ENCODE peak calls at places on chromosomes 6 and 20, in nine cellular contexts. One of them, this sample, is unnamed.

GRCh38 chr20:61762208-61762710 is 303.4 kb downstream of the TAF4 start:
- DNase-seq in fibroblast of pulmonary artery: no peak
- DNase-seq in GM06990: no peak
- DNase-seq in A549: no peak
- DNase-seq in astrocyte of the spinal cord: no peak
- DNase-seq in esophagus muscularis mucosa: no peak
- DNase-seq in epithelial cell of esophagus: no peak
- DNase-seq in NB4: no peak
- DNase-seq in suprapubic skin: peak
- DNase-seq in this sample: peak

GRCh38 chr20:61963149-61963548 is 102.5 kb downstream of the TAF4 start:
- DNase-seq in fibroblast of pulmonary artery: no peak
- DNase-seq in GM06990: no peak
- DNase-seq in A549: no peak
- DNase-seq in astrocyte of the spinal cord: no peak
- DNase-seq in esophagus muscularis mucosa: no peak
- DNase-seq in epithelial cell of esophagus: no peak
- DNase-seq in NB4: no peak
- DNase-seq in suprapubic skin: no peak
- DNase-seq in this sample: no peak

GRCh38 chr6:79048611-79049010 is 29.4 kb downstream of the PHIP start:
- DNase-seq in fibroblast of pulmonary artery: peak
- DNase-seq in GM06990: no peak
- DNase-seq in A549: peak
- DNase-seq in astrocyte of the spinal cord: peak
- DNase-seq in esophagus muscularis mucosa: no peak
- DNase-seq in epithelial cell of esophagus: peak
- DNase-seq in NB4: peak
- DNase-seq in suprapubic skin: no peak
- DNase-seq in this sample: peak

GRCh38 chr6:87472525-87473418 is at the start of gene SLC35A1:
- DNase-seq in fibroblast of pulmonary artery: peak
- DNase-seq in GM06990: peak
- DNase-seq in A549: peak
- DNase-seq in astrocyte of the spinal cord: peak
- DNase-seq in esophagus muscularis mucosa: peak
- DNase-seq in epithelial cell of esophagus: peak
- DNase-seq in NB4: peak
- DNase-seq in suprapubic skin: peak
- DNase-seq in this sample: peak

GRCh38 chr20:38196016-38196415 is 30.9 kb upstream of the TGM2 start:
- DNase-seq in fibroblast of pulmonary artery: no peak
- DNase-seq in GM06990: no peak
- DNase-seq in A549: no peak
- DNase-seq in astrocyte of the spinal cord: no peak
- DNase-seq in esophagus muscularis mucosa: no peak
- DNase-seq in epithelial cell of esophagus: no peak
- DNase-seq in NB4: no peak
- DNase-seq in suprapubic skin: no peak
- DNase-seq in this sample: no peak

GRCh38 chr6:62999796-63000195 is 211.5 kb upstream of the FKBP1C start:
- DNase-seq in fibroblast of pulmonary artery: no peak
- DNase-seq in GM06990: no peak
- DNase-seq in A549: no peak
- DNase-seq in astrocyte of the spinal cord: no peak
- DNase-seq in esophagus muscularis mucosa: no peak
- DNase-seq in epithelial cell of esophagus: peak
- DNase-seq in NB4: no peak
- DNase-seq in suprapubic skin: no peak
- DNase-seq in this sample: no peak

GRCh38 chr6:89069536-89070163 is 10.9 kb upstream of the PNRC1 start:
- DNase-seq in fibroblast of pulmonary artery: no peak
- DNase-seq in GM06990: no peak
- DNase-seq in A549: no peak
- DNase-seq in astrocyte of the spinal cord: no peak
- DNase-seq in esophagus muscularis mucosa: no peak
- DNase-seq in epithelial cell of esophagus: no peak
- DNase-seq in NB4: no peak
- DNase-seq in suprapubic skin: no peak
- DNase-seq in this sample: no peak

GRCh38 chr6:624979-625378 is 31.9 kb downstream of the HUS1B start:
- DNase-seq in fibroblast of pulmonary artery: peak
- DNase-seq in GM06990: no peak
- DNase-seq in A549: peak
- DNase-seq in astrocyte of the spinal cord: peak
- DNase-seq in esophagus muscularis mucosa: no peak
- DNase-seq in epithelial cell of esophagus: no peak
- DNase-seq in NB4: peak
- DNase-seq in suprapubic skin: no peak
- DNase-seq in this sample: peak

GRCh38 chr6:159977242-159978214 is 8.6 kb downstream of the IGF2R start:
- DNase-seq in fibroblast of pulmonary artery: peak
- DNase-seq in GM06990: no peak
- DNase-seq in A549: no peak
- DNase-seq in astrocyte of the spinal cord: peak
- DNase-seq in esophagus muscularis mucosa: no peak
- DNase-seq in epithelial cell of esophagus: no peak
- DNase-seq in NB4: no peak
- DNase-seq in suprapubic skin: no peak
- DNase-seq in this sample: peak

GRCh38 chr20:50339196-50339901 is 148.7 kb downstream of the CEBPB start:
- DNase-seq in fibroblast of pulmonary artery: peak
- DNase-seq in GM06990: peak
- DNase-seq in A549: no peak
- DNase-seq in astrocyte of the spinal cord: peak
- DNase-seq in esophagus muscularis mucosa: no peak
- DNase-seq in epithelial cell of esophagus: peak
- DNase-seq in NB4: no peak
- DNase-seq in suprapubic skin: no peak
- DNase-seq in this sample: peak

GRCh38 chr6:143396497-143397228 is 53.8 kb downstream of the ADAT2 start:
- DNase-seq in fibroblast of pulmonary artery: peak
- DNase-seq in GM06990: no peak
- DNase-seq in A549: peak
- DNase-seq in astrocyte of the spinal cord: peak
- DNase-seq in esophagus muscularis mucosa: no peak
- DNase-seq in epithelial cell of esophagus: peak
- DNase-seq in NB4: no peak
- DNase-seq in suprapubic skin: no peak
- DNase-seq in this sample: no peak

GRCh38 chr20:19750207-19750606 is 7.9 kb upstream of the RIN2 start:
- DNase-seq in fibroblast of pulmonary artery: no peak
- DNase-seq in GM06990: no peak
- DNase-seq in A549: no peak
- DNase-seq in astrocyte of the spinal cord: no peak
- DNase-seq in esophagus muscularis mucosa: no peak
- DNase-seq in epithelial cell of esophagus: peak
- DNase-seq in NB4: peak
- DNase-seq in suprapubic skin: no peak
- DNase-seq in this sample: no peak

GRCh38 chr20:34834459-34834893 is 9.0 kb upstream of the NCOA6 start:
- DNase-seq in fibroblast of pulmonary artery: peak
- DNase-seq in GM06990: no peak
- DNase-seq in A549: peak
- DNase-seq in astrocyte of the spinal cord: peak
- DNase-seq in esophagus muscularis mucosa: no peak
- DNase-seq in epithelial cell of esophagus: peak
- DNase-seq in NB4: peak
- DNase-seq in suprapubic skin: no peak
- DNase-seq in this sample: peak

DNA sequence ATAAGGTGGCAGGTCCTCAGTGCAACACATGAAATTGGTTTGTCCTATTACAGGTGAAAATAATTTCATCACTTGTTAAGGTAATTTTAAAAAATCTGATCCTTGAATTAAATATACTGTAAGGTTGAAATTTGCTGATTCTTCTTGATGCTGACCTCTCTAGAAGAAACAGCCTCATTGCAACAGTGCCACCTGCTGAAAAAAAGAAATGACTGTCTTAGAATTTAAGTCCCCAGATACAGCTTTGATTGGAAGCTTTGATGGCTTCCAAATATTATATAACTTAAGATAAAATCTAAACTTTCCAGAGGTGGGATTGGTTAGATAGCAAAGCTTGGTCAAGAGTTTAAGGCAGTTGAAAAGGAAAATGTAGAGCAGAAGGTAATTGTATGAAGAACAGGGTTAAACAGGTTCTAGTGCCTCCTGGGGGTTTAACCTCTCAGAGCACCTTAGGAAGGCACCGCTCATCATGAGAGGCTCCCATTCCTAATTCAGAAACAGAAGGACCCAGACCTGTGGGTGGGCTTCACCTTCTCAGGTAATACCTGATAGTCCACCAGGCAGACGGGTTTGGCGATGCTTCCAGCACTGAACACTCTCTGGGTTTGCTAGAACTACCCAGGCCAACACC is 401.0 kb downstream of the PAX1 start:
- DNase-seq in fibroblast of pulmonary artery: peak
- DNase-seq in GM06990: no peak
- DNase-seq in A549: peak
- DNase-seq in astrocyte of the spinal cord: peak
- DNase-seq in esophagus muscularis mucosa: no peak
- DNase-seq in epithelial cell of esophagus: peak
- DNase-seq in NB4: peak
- DNase-seq in suprapubic skin: no peak
- DNase-seq in this sample: peak
- TF ChIP-seq CTCF in fibroblast of pulmonary artery: no peak
- TF ChIP-seq CTCF in GM06990: peak
- TF ChIP-seq CTCF in A549: peak
- TF ChIP-seq CTCF in astrocyte of the spinal cord: peak
- TF ChIP-seq CTCF in esophagus muscularis mucosa: no peak
- TF ChIP-seq CTCF in epithelial cell of esophagus: peak
- TF ChIP-seq CTCF in NB4: peak
- TF ChIP-seq CTCF in suprapubic skin: no peak
- TF ChIP-seq CTCF in this sample: peak

DNA sequence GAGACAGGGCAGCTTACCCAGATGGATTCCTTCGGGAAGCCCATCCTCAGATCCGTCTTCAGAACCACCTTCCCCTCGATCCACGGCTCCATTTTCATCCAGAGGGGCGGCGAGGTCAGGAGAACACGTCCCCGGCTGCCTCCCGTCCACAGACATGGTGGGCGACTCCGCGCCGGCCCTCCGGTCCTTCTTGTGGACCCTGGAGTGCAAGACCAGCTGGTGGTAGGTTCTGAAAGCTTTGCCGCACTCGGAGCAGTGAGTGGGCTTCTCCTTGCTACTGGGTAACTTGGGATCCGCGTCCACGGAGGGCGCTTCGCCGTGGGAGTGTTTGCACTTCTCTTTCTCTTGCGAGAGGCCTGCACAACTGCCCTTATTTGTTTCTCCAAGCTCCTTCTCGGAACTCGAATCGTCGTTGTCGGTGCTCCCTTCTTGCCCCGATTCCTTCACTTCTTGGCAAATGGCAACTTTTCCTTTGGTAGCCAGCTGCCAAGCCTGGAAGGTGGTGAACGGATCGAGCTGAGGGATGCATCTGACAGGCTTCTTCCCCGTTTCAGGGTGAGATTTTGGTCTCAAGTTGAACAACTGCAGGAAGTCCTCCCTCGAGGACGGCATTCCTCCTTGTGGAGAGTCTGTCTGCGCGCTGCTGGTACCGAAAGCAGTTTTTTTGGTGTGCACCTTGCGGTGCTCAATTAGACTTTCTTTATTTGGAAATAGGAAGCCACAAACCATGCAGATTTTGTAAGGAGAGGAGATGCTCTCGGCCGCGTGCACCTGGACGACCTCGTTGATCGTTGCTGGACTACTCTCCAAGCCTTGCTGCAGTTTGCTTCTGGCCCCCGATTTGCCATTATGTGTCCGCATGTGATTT is 12.0 kb downstream of the ZNF217 start:
- DNase-seq in fibroblast of pulmonary artery: no peak
- DNase-seq in GM06990: peak
- DNase-seq in A549: no peak
- DNase-seq in astrocyte of the spinal cord: no peak
- DNase-seq in esophagus muscularis mucosa: no peak
- DNase-seq in epithelial cell of esophagus: no peak
- DNase-seq in NB4: peak
- DNase-seq in suprapubic skin: no peak
- DNase-seq in this sample: no peak
- H3K4me3 ChIP-seq in fibroblast of pulmonary artery: no peak
- H3K4me3 ChIP-seq in GM06990: peak
- H3K4me3 ChIP-seq in A549: no peak
- H3K4me3 ChIP-seq in astrocyte of the spinal cord: no peak
- H3K4me3 ChIP-seq in esophagus muscularis mucosa: no peak
- H3K4me3 ChIP-seq in epithelial cell of esophagus: no peak
- H3K4me3 ChIP-seq in NB4: no peak
- H3K4me3 ChIP-seq in suprapubic skin: peak
- H3K4me3 ChIP-seq in this sample: no peak

GRCh38 chr20:54126809-54127655 is 46.8 kb downstream of the CYP24A1 start:
- DNase-seq in fibroblast of pulmonary artery: no peak
- DNase-seq in GM06990: no peak
- DNase-seq in A549: peak
- DNase-seq in astrocyte of the spinal cord: no peak
- DNase-seq in esophagus muscularis mucosa: no peak
- DNase-seq in epithelial cell of esophagus: peak
- DNase-seq in NB4: no peak
- DNase-seq in suprapubic skin: no peak
- DNase-seq in this sample: no peak
- TF ChIP-seq CTCF in fibroblast of pulmonary artery: no peak
- TF ChIP-seq CTCF in GM06990: no peak
- TF ChIP-seq CTCF in A549: no peak
- TF ChIP-seq CTCF in astrocyte of the spinal cord: no peak
- TF ChIP-seq CTCF in esophagus muscularis mucosa: no peak
- TF ChIP-seq CTCF in epithelial cell of esophagus: no peak
- TF ChIP-seq CTCF in NB4: no peak
- TF ChIP-seq CTCF in suprapubic skin: no peak
- TF ChIP-seq CTCF in this sample: no peak

GRCh38 chr6:119210596-119210995 is 132.1 kb upstream of the FAM184A start:
- DNase-seq in fibroblast of pulmonary artery: no peak
- DNase-seq in GM06990: no peak
- DNase-seq in A549: no peak
- DNase-seq in astrocyte of the spinal cord: no peak
- DNase-seq in esophagus muscularis mucosa: no peak
- DNase-seq in epithelial cell of esophagus: no peak
- DNase-seq in NB4: no peak
- DNase-seq in suprapubic skin: no peak
- DNase-seq in this sample: no peak

GRCh38 chr6:119205911-119206617 is 127.6 kb upstream of the FAM184A start:
- DNase-seq in fibroblast of pulmonary artery: no peak
- DNase-seq in GM06990: peak
- DNase-seq in A549: no peak
- DNase-seq in astrocyte of the spinal cord: no peak
- DNase-seq in esophagus muscularis mucosa: no peak
- DNase-seq in epithelial cell of esophagus: no peak
- DNase-seq in NB4: no peak
- DNase-seq in suprapubic skin: no peak
- DNase-seq in this sample: no peak

GRCh38 chr6:119207327-119207726 is 128.9 kb upstream of the FAM184A start:
- DNase-seq in fibroblast of pulmonary artery: no peak
- DNase-seq in GM06990: no peak
- DNase-seq in A549: no peak
- DNase-seq in astrocyte of the spinal cord: no peak
- DNase-seq in esophagus muscularis mucosa: no peak
- DNase-seq in epithelial cell of esophagus: no peak
- DNase-seq in NB4: no peak
- DNase-seq in suprapubic skin: no peak
- DNase-seq in this sample: no peak

GRCh38 chr6:119209452-119210205 is 131.2 kb upstream of the FAM184A start:
- DNase-seq in fibroblast of pulmonary artery: peak
- DNase-seq in GM06990: peak
- DNase-seq in A549: no peak
- DNase-seq in astrocyte of the spinal cord: no peak
- DNase-seq in esophagus muscularis mucosa: no peak
- DNase-seq in epithelial cell of esophagus: no peak
- DNase-seq in NB4: peak
- DNase-seq in suprapubic skin: no peak
- DNase-seq in this sample: peak

GRCh38 chr6:119207973-119208725 is 129.7 kb upstream of the FAM184A start:
- DNase-seq in fibroblast of pulmonary artery: peak
- DNase-seq in GM06990: no peak
- DNase-seq in A549: no peak
- DNase-seq in astrocyte of the spinal cord: peak
- DNase-seq in esophagus muscularis mucosa: no peak
- DNase-seq in epithelial cell of esophagus: no peak
- DNase-seq in NB4: no peak
- DNase-seq in suprapubic skin: no peak
- DNase-seq in this sample: peak
- H3K4me3 ChIP-seq in fibroblast of pulmonary artery: no peak
- H3K4me3 ChIP-seq in GM06990: no peak
- H3K4me3 ChIP-seq in A549: no peak
- H3K4me3 ChIP-seq in astrocyte of the spinal cord: no peak
- H3K4me3 ChIP-seq in esophagus muscularis mucosa: no peak
- H3K4me3 ChIP-seq in epithelial cell of esophagus: no peak
- H3K4me3 ChIP-seq in NB4: no peak
- H3K4me3 ChIP-seq in suprapubic skin: no peak
- H3K4me3 ChIP-seq in this sample: no peak